ENCODE peak calls at places on chromosomes 7 and 10, in eight cellular contexts. J is transverse colon, Z is colonic mucosa, P is AG10803, R is fibroblast of lung, G is astrocyte of the spinal cord, S is upper lobe of left lung, H is pancreas. C is an unnamed sample.

GRCh38 chr10:114502071-114502470 is 97.8 kb upstream of the AFAP1L2 start:
- DNase-seq in J (no peak), G (no peak), P (no peak), Z (no peak), H (no peak), R (no peak), S (no peak), C (no peak)

GRCh38 chr10:30413996-30414576 is 19.9 kb upstream of the MAP3K8 start:
- DNase-seq in P (peak; percentile 72), Z (peak; percentile 56), J (no peak), R (peak; percentile 47), H (no peak), S (no peak), G (peak; percentile 68), C (no peak)

GRCh38 chr10:76968483-76968882 is 669.1 kb downstream of the KCNMA1 start:
- DNase-seq in S (no peak), J (peak; percentile 21), H (no peak), P (no peak), Z (no peak), G (no peak), R (no peak), C (no peak)

GRCh38 chr7:155358066-155358947 is 60.6 kb downstream of the INSIG1 start:
- DNase-seq in S (no peak), R (no peak), G (no peak), J (no peak), Z (no peak), P (no peak), H (no peak), C (no peak)

GRCh38 chr10:122326806-122327205 is 47.7 kb upstream of the PLEKHA1 start:
- DNase-seq in H (no peak), R (no peak), J (no peak), G (no peak), S (no peak), P (no peak), Z (peak; percentile 7), C (no peak)

GRCh38 chr7:110921478-110922210 is 169.3 kb upstream of the LRRN3 start:
- DNase-seq in P (peak; percentile 5), S (no peak), J (no peak), Z (no peak), H (no peak), R (peak; percentile 37), G (peak; percentile 18), C (no peak)

GRCh38 chr10:71076473-71077142 is 135.8 kb upstream of the UNC5B start:
- DNase-seq in R (no peak), P (no peak), G (no peak), Z (no peak), S (no peak), J (peak; percentile 2), H (no peak), C (no peak)

GRCh38 chr10:89516149-89516832 is 19.1 kb downstream of the SLC16A12 start:
- DNase-seq in S (no peak), H (peak; percentile 63), G (peak; percentile 97), R (peak; percentile 97), J (peak; percentile 42), Z (peak; percentile 32), P (peak; percentile 91), C (no peak)

DNA sequence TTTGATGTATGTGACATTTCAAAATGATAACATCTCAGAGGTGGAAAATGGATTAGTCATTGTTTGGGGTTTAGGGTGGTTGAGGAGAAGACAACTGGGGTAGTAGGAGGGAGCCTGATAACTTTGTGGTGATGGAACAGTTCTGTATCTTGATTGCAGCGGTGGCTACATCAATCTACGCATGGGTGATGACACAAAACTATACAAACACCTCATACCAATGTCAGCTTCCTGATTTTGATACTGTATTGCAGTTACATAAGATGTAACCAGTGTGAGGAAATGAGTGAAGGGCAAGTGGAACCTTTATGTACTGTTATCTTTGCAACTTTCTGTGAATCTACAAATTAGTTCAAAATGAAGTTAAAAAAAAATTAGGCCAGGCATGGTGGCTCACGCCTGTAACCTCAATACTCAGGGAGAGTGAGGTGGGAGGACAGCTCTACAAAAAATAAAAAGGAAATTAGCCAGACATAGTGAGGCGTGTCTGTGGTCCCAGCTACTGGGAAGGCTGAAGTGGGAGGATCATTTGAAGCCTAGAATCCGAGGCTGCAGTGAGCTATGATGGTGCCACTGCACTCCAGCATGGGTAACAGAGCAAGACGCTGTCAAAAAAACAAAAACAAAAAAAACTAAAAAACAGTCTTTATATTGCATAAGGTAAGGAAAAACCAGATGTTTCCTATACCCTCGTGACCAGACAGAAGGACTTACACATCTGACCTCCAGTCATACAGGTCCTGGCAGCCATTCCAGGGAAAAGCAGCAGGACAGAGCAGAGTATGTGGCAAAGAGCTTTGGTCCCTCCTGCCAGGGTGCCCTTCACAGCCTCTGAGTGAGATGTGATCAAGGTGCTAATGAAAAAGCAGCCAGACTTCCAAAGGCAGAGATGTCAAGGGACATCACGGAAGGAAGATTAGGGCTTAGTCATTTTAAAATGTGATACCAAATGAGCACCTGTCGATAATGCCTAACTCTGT is 50.8 kb downstream of the CYTH3 start:
- DNase-seq in R (peak; percentile 66), P (no peak), H (no peak), G (no peak), Z (no peak), S (no peak), J (no peak), C (no peak)
- H3K4me3 ChIP-seq in R (no peak overlapping the region), P (no peak overlapping the region), H (no peak overlapping the region), G (no peak overlapping the region), Z (no peak overlapping the region), S (no peak overlapping the region), J (no peak overlapping the region), C (no peak overlapping the region)

GRCh38 chr7:100011516-100011915 is 3.9 kb upstream of the ZKSCAN1 start:
- DNase-seq in H (no peak), J (no peak), Z (no peak), S (no peak), P (no peak), R (no peak), G (no peak), C (no peak)

GRCh38 chr7:100013328-100013676 is 2.1 kb upstream of the ZKSCAN1 start:
- DNase-seq in G (no peak), P (no peak), H (no peak), R (no peak), S (no peak), J (no peak), Z (no peak), C (no peak)

GRCh38 chr7:100007887-100008286 is 7.5 kb upstream of the ZKSCAN1 start:
- DNase-seq in Z (no peak), R (no peak), G (no peak), J (no peak), S (no peak), P (no peak), H (no peak), C (no peak)

GRCh38 chr7:100008525-100008924 is 6.9 kb upstream of the ZKSCAN1 start:
- DNase-seq in Z (peak; percentile 80), P (no peak), G (no peak), R (no peak), S (no peak), J (peak; percentile 71), H (no peak), C (peak; percentile 75)

DNA sequence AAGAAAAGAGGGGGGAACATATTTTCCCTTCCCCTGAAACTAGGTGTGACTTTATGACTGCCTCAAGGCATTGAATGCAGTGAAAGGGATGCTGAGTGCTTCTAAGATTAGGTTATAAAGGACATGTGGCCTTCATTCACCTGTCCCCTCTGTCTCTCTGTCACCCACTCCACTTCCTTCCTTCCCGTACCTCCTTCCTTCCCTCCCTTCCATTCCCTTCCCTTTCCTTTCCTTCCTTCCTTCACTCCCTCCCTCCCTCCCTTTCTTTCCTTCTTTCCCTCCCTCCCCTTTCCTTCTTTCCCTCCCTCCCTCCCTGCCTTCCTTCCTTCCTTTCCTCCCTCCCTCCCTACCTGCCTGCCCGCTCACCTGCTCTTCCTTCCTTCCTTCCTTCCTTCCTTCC is 4.5 kb upstream of the ZKSCAN1 start:
- DNase-seq in P (no peak), J (no peak), S (no peak), R (no peak), H (no peak), Z (no peak), G (no peak), C (no peak)
- H3K4me3 ChIP-seq in P (no peak overlapping the region), J (no peak overlapping the region), S (no peak overlapping the region), R (no peak overlapping the region), H (no peak overlapping the region), Z (no peak overlapping the region), G (no peak overlapping the region), C (no peak overlapping the region)

GRCh38 chr7:157352506-157352905 is 15.7 kb downstream of the DNAJB6 start:
- DNase-seq in G (no peak), P (no peak), S (no peak), Z (no peak), J (no peak), H (no peak), R (no peak), C (no peak)

GRCh38 chr7:157348548-157348947 is 11.7 kb downstream of the DNAJB6 start:
- DNase-seq in G (no peak), R (no peak), H (no peak), Z (no peak), S (no peak), P (no peak), J (no peak), C (no peak)

DNA sequence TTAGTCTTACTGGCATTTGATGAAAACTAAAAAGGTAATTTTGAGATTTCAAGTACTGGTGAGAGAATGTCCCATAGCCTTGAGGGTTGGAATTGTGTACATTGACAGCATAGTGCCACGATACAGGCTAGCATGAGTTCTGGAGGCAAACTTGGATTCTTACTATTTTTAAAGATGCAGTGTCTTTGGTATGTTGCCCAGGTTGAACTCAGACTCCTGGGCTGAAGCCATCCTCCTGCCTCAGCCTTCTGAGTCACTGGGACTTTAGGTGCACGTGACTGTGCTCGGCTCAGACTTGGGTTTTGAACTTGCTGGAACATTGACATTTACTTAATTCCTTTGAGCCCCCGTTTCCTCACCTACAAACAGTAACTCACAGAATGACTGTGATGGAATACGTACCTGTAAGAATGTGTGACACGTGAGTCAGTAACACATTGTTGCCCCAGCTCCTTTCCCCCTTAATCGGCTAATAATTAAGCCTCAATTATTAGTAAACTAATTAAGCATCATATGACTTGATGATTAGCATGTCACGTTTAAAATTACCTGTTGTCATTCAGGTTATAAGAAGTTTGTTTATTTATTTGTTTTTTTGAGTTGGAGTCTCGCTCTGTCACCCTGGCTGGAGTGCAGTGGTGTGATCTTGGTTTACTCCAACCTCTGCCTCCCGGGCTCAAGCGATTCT is 10.6 kb downstream of the DNAJB6 start:
- DNase-seq in G (peak; percentile 89), S (no peak), P (peak; percentile 81), J (peak; percentile 21), H (no peak), R (peak; percentile 89), Z (no peak), C (peak; percentile 45)
- H3K4me3 ChIP-seq in G (no peak overlapping the region), S (no peak overlapping the region), P (no peak overlapping the region), J (no peak overlapping the region), H (no peak overlapping the region), R (no peak overlapping the region), Z (no peak overlapping the region), C (peak overlapping the region; percentile 28)

GRCh38 chr10:24456319-24456718 is 247.4 kb downstream of the KIAA1217 start:
- DNase-seq in R (peak; percentile 98), G (peak; percentile 94), P (peak; percentile 88), Z (no peak), S (no peak), H (no peak), J (no peak), C (no peak)

GRCh38 chr10:24453404-24453830 is 244.5 kb downstream of the KIAA1217 start:
- DNase-seq in S (no peak), R (peak; percentile 49), J (no peak), Z (no peak), H (no peak), P (peak; percentile 87), G (no peak), C (no peak)

GRCh38 chr10:24453973-24454372 is 245.0 kb downstream of the KIAA1217 start:
- DNase-seq in P (no peak), S (no peak), J (no peak), R (no peak), H (no peak), Z (no peak), G (no peak), C (no peak)

GRCh38 chr10:24459836-24460235 is 250.9 kb downstream of the KIAA1217 start:
- DNase-seq in P (no peak), H (no peak), R (no peak), S (no peak), Z (no peak), J (no peak), G (no peak), C (no peak)

GRCh38 chr10:24457661-24458318 is 248.9 kb downstream of the KIAA1217 start:
- DNase-seq in P (peak; percentile 49), G (no peak), H (no peak), R (peak; percentile 11), J (no peak), S (no peak), Z (no peak), C (peak; percentile 97)
- H3K4me3 ChIP-seq in P (no peak overlapping the region), G (no peak overlapping the region), H (no peak overlapping the region), R (no peak overlapping the region), J (no peak overlapping the region), S (no peak overlapping the region), Z (no peak overlapping the region), C (no peak overlapping the region)